ENCODE peak calls at places on chromosomes 6 and 20, in six cellular contexts. W, M, G, Q, V and C are unnamed samples.

GRCh38 chr6:152110878-152111820 is 303.7 kb downstream of the ESR1 start:
- DNase-seq in W (no peak), M (no peak), G (peak), Q (peak), V (no peak), C (no peak)

GRCh38 chr6:65199683-65200082 is 507.3 kb downstream of the EYS start:
- DNase-seq in W (no peak), M (no peak), G (no peak), Q (no peak), V (no peak), C (no peak)

GRCh38 chr6:125835221-125835744 is 44.5 kb downstream of the NCOA7 start:
- DNase-seq in W (no peak), M (no peak), G (no peak), Q (peak), V (no peak), C (no peak)

GRCh38 chr6:24543683-24544082 is 48.9 kb downstream of the ALDH5A1 start:
- DNase-seq in W (no peak), M (no peak), G (no peak), Q (no peak), V (no peak), C (no peak)

GRCh38 chr20:61328906-61329558 is 77.0 kb downstream of the CDH4 start:
- DNase-seq in W (no peak), M (no peak), G (no peak), Q (no peak), V (no peak), C (peak)

GRCh38 chr20:57696401-57696961 is 13.3 kb downstream of the PMEPA1 start:
- DNase-seq in W (no peak), M (no peak), G (no peak), Q (no peak), V (no peak), C (no peak)

GRCh38 chr6:26118999-26119398 is 31.8 kb downstream of the HFE start:
- DNase-seq in W (no peak), M (no peak), G (no peak), Q (peak), V (peak), C (no peak)

GRCh38 chr20:59938221-59938620 is 1.9 kb downstream of the PPP1R3D start:
- DNase-seq in W (no peak), M (no peak), G (peak), Q (peak), V (no peak), C (no peak)

GRCh38 chr6:53496797-53497196 is 48.1 kb downstream of the GCLC start:
- DNase-seq in W (no peak), M (no peak), G (peak), Q (peak), V (no peak), C (no peak)

GRCh38 chr6:73262701-73263569 is at the start of gene KHDC1:
- DNase-seq in W (peak), M (peak), G (peak), Q (peak), V (peak), C (no peak)

GRCh38 chr6:6856538-6857523 is 250.9 kb upstream of the RREB1 start:
- DNase-seq in W (no peak), M (peak), G (peak), Q (no peak), V (peak), C (peak)

GRCh38 chr6:65566117-65566516 is 140.9 kb downstream of the EYS start:
- DNase-seq in W (no peak), M (no peak), G (no peak), Q (no peak), V (no peak), C (no peak)

GRCh38 chr20:48681882-48682426 is 145.8 kb downstream of the PREX1 start:
- DNase-seq in W (no peak), M (no peak), G (no peak), Q (no peak), V (no peak), C (no peak)

GRCh38 chr6:26286168-26286854 is 78.7 kb upstream of the BTN3A2 start:
- DNase-seq in W (peak), M (peak), G (peak), Q (peak), V (peak), C (peak)

GRCh38 chr6:15479761-15480160 is 183.1 kb downstream of the DTNBP1 start:
- DNase-seq in W (no peak), M (no peak), G (no peak), Q (peak), V (no peak), C (no peak)